ENCODE peak calls at places on chromosomes 5 and 9, in nine cellular contexts. R is heart right ventricle; Z is NCI-H1417; F is activated naive CD4-positive, alpha-beta T cell; N is HS-5; S is BJ; P is AG08395; W is neural crest cell; L is progenitor cell of endocrine pancreas. B is an unnamed sample.

GRCh38 chr9:89461302-89461701 is 36.6 kb downstream of the SEMA4D start:
- DNase-seq in W (no peak), N (peak), F (no peak), Z (no peak), R (no peak), L (no peak), P (peak), S (no peak), B (no peak)

GRCh38 chr5:5648694-5649093 is 226.2 kb downstream of the ICE1 start:
- DNase-seq in N (no peak), S (no peak), R (no peak), P (no peak), L (no peak), Z (no peak), F (no peak), W (no peak), B (no peak)

GRCh38 chr9:113484258-113484730 is 20.8 kb downstream of the RGS3 start:
- DNase-seq in L (no peak), S (no peak), Z (no peak), R (peak), N (no peak), W (no peak), F (no peak), P (no peak), B (no peak)

GRCh38 chr5:148820778-148821395 is 5.5 kb upstream of the ADRB2 start:
- DNase-seq in F (no peak), L (no peak), W (peak), R (no peak), P (no peak), S (no peak), Z (peak), N (no peak), B (no peak)

GRCh38 chr9:83385317-83385716 is 152.9 kb downstream of the FRMD3 start:
- DNase-seq in L (no peak), S (no peak), N (peak), R (no peak), Z (no peak), P (peak), F (no peak), W (no peak), B (no peak)

GRCh38 chr5:86757824-86758223 is 140.1 kb downstream of the COX7C start:
- DNase-seq in P (no peak), W (no peak), F (no peak), S (no peak), L (no peak), R (no peak), Z (no peak), N (peak), B (no peak)

GRCh38 chr5:43602818-43603534 is at the start of gene NNT:
- DNase-seq in W (peak), S (no peak), F (peak), Z (peak), N (peak), P (peak), L (peak), R (peak), B (peak)

GRCh38 chr5:175629231-175629630 is 28.6 kb upstream of the HRH2 start:
- DNase-seq in Z (no peak), S (no peak), L (no peak), W (no peak), R (no peak), F (no peak), N (no peak), P (no peak), B (no peak)

GRCh38 chr9:110047232-110047954 is 160.6 kb downstream of the C9orf152 start:
- DNase-seq in W (no peak), N (no peak), Z (peak), R (no peak), P (no peak), S (no peak), L (no peak), F (no peak), B (no peak)

GRCh38 chr5:16457451-16457850 is 8.1 kb downstream of the ZNF622 start:
- DNase-seq in Z (no peak), R (no peak), N (no peak), S (no peak), L (no peak), P (no peak), F (no peak), W (no peak), B (no peak)

GRCh38 chr9:74277532-74277931 is 219.6 kb upstream of the RORB start:
- DNase-seq in R (no peak), P (no peak), N (no peak), L (no peak), Z (no peak), S (no peak), W (no peak), F (no peak), B (no peak)

GRCh38 chr9:93159601-93160418 is 24.1 kb upstream of the WNK2 start:
- DNase-seq in L (peak), R (peak), W (peak), Z (peak), N (peak), P (peak), F (peak), S (no peak), B (peak)

GRCh38 chr5:108481355-108481931 is 99.5 kb upstream of the FBXL17 start:
- DNase-seq in Z (no peak), R (no peak), W (no peak), L (no peak), F (no peak), S (no peak), P (peak), N (peak), B (peak)

GRCh38 chr9:6996061-6996854 is 238.5 kb downstream of the KDM4C start:
- DNase-seq in S (no peak), L (no peak), N (no peak), P (no peak), Z (no peak), F (no peak), R (no peak), W (no peak), B (no peak)

GRCh38 chr5:90528704-90529233 is 615 bp downstream of the LYSMD3 start:
- DNase-seq in P (peak), F (no peak), W (no peak), S (no peak), N (no peak), Z (peak), L (no peak), R (no peak), B (no peak)

GRCh38 chr5:82115858-82116257 is 144.0 kb downstream of the ATG10 start:
- DNase-seq in Z (no peak), W (no peak), R (no peak), L (no peak), S (no peak), P (no peak), F (no peak), N (no peak), B (no peak)

GRCh38 chr5:167049043-167049663 is 1242.3 kb upstream of the WWC1 start:
- DNase-seq in F (no peak), L (peak), W (peak), N (no peak), P (peak), S (no peak), Z (peak), R (no peak), B (peak)

GRCh38 chr5:65775476-65775875 is 53.5 kb downstream of the NLN start:
- DNase-seq in S (no peak), P (no peak), L (no peak), Z (no peak), N (no peak), R (no peak), W (no peak), F (no peak), B (no peak)

GRCh38 chr9:31467086-31467485 is 917.4 kb upstream of the ACO1 start:
- DNase-seq in S (no peak), R (no peak), W (no peak), L (no peak), N (no peak), F (no peak), P (no peak), Z (no peak), B (no peak)

B was measured in NCI-H1930.